ENCODE peak calls at places on chromosomes 16 and 17, in four cellular contexts. T, Z, D and O are unnamed samples.

GRCh38 chr16:87586201-87586782 is 16.0 kb upstream of the JPH3 start:
- DNase-seq in T (no peak), Z (no peak), D (no peak), O (no peak)

GRCh38 chr16:73095142-73095791 is 47.3 kb upstream of the ZFHX3 start:
- DNase-seq in T (no peak), Z (no peak), D (no peak), O (no peak)

GRCh38 chr17:57612202-57613071 is 132.7 kb downstream of the CCDC182 start:
- DNase-seq in T (no peak), Z (no peak), D (no peak), O (no peak)

GRCh38 chr16:50778284-50779163 is 36.6 kb downstream of the CYLD start:
- DNase-seq in T (peak; percentile 18), Z (no peak), D (no peak), O (no peak)

GRCh38 chr16:56480776-56481467 is 29.6 kb downstream of the OGFOD1 start:
- DNase-seq in T (no peak), Z (no peak), D (no peak), O (no peak)

GRCh38 chr17:57649731-57650484 is 95.2 kb downstream of the CCDC182 start:
- DNase-seq in T (no peak), Z (no peak), D (no peak), O (peak; percentile 70)

GRCh38 chr17:44779211-44780025 is 20.6 kb downstream of the ADAM11 start:
- DNase-seq in T (peak; percentile 74), Z (no peak), D (peak; percentile 87), O (peak; percentile 52)

GRCh38 chr17:82871056-82871775 is 31.4 kb upstream of the ZNF750 start:
- DNase-seq in T (no peak), Z (no peak), D (no peak), O (no peak)

GRCh38 chr17:42566873-42567573 is at the start of gene MLX:
- DNase-seq in T (peak; percentile 94), Z (peak; percentile 56), D (peak; percentile 92), O (peak; percentile 77)

GRCh38 chr17:33973491-33973890 is 281.6 kb upstream of the CCL2 start:
- DNase-seq in T (no peak), Z (no peak), D (no peak), O (no peak)

GRCh38 chr17:30526401-30526800 is 49.2 kb downstream of the GOSR1 start:
- DNase-seq in T (no peak), Z (no peak), D (no peak), O (no peak)

GRCh38 chr17:40176409-40177110 is 710 bp upstream of the RAPGEFL1 start:
- DNase-seq in T (no peak), Z (no peak), D (peak; percentile 9), O (no peak)